ENCODE peak calls at places on chromosomes 13 and 19, in ten cellular contexts. A is spleen, L is suprapubic skin, T is stomach, C is SK-N-SH, U is GM23338, E is transverse colon, M is K562, Q is breast epithelium, D is upper lobe of left lung. X is an unnamed sample.

GRCh38 chr13:38417727-38418126 is 68.1 kb downstream of the UFM1 start:
- DNase-seq in C (peak), U (peak), M (peak), Q (no peak), D (no peak), E (no peak), L (no peak), A (no peak), T (no peak), X (no peak)

GRCh38 chr13:113359556-113359955 is 4.4 kb downstream of the GRTP1 start:
- DNase-seq in C (no peak), D (no peak), T (no peak), A (no peak), E (no peak), M (no peak), Q (no peak), L (peak), U (no peak), X (no peak)

GRCh38 chr13:73859841-73860240 is 274.4 kb downstream of the KLF12 start:
- DNase-seq in L (no peak), E (no peak), A (no peak), D (no peak), Q (no peak), M (no peak), T (no peak), U (no peak), C (no peak), X (no peak)

GRCh38 chr13:30881191-30881651 is 24.9 kb upstream of the MEDAG start:
- DNase-seq in L (no peak), C (no peak), D (no peak), Q (no peak), A (no peak), T (no peak), U (no peak), E (no peak), M (no peak), X (no peak)

GRCh38 chr19:7391218-7391670 is 42.5 kb downstream of the ARHGEF18 start:
- DNase-seq in A (no peak), Q (no peak), E (peak), L (no peak), D (no peak), T (peak), U (no peak), M (no peak), C (no peak), X (no peak)

GRCh38 chr19:51020988-51021651 is 1.6 kb upstream of the KLK10 start:
- DNase-seq in T (peak), E (no peak), Q (peak), M (peak), C (peak), L (no peak), U (peak), A (no peak), D (no peak), X (no peak)

GRCh38 chr13:110131424-110131823 is 175.5 kb downstream of the COL4A1 start:
- DNase-seq in E (no peak), T (no peak), U (no peak), Q (no peak), A (no peak), C (no peak), L (no peak), M (no peak), D (no peak), X (peak)

GRCh38 chr13:105665284-105665683 is 870.2 kb downstream of the EFNB2 start:
- DNase-seq in C (no peak), L (no peak), A (no peak), U (no peak), E (no peak), T (no peak), Q (no peak), D (no peak), M (no peak), X (no peak)

GRCh38 chr13:48532146-48532472 is 771 bp downstream of the RCBTB2 start:
- DNase-seq in D (no peak), L (no peak), C (no peak), Q (no peak), M (no peak), U (no peak), A (no peak), E (no peak), T (no peak), X (no peak)

GRCh38 chr19:11767633-11768133 is 883 bp downstream of the ZNF441 start:
- DNase-seq in U (peak), C (peak), T (peak), M (peak), Q (peak), L (peak), D (peak), E (peak), A (peak), X (peak)

GRCh38 chr13:113653264-113654174 is 4.5 kb downstream of the ATP4B start:
- DNase-seq in U (no peak), Q (no peak), A (peak), L (peak), M (peak), E (peak), C (peak), T (peak), D (peak), X (peak)

GRCh38 chr13:98567140-98567539 is 9.8 kb downstream of the STK24 start:
- DNase-seq in D (no peak), M (no peak), A (no peak), T (no peak), L (no peak), U (no peak), E (no peak), Q (no peak), C (no peak), X (peak)

DNA sequence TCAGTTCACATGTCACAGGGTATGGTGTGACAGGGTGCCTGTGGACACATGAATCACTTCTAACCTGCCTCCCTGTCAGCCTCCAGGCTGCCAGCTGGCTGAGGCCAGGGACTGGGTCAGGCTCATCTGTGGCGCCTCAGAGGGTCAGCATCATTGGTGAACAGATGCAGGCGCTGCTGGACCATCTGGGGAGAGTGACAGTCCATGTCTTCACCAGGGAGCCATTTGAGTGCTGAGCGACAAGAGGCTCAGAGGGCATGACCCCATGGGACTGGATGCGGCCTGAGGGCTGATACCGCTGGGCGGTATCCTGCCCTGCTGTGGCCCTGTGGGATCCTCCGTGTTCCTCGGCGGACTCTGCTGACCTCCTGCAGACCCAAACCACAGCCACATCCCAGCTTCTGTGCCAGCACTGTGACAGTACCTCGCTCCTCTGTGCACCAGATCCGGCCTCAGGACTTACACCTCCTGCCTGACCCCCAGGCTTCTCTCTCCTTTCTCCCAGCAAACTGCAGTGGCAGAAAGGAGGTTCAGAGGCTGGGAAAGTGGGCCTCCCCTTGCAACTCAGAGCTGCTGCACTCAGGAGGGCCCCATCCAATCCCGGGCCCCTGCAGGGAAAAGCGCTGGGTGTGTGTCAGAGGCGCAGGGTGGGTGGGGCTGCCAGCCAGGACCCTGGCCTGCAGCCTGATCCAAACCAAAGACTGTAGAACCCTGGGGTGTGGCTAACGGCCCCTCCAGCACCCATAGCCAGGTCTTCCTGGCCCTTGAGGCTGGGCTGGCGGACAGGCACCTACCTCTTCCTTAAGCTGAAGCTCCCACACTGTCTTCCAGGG is 10.2 kb downstream of the ACTMAP start:
- DNase-seq in T (no peak), Q (no peak), L (no peak), A (no peak), C (no peak), M (peak), D (no peak), U (no peak), E (no peak), X (no peak)
- TF ChIP-seq POLR2AphosphoS5 in T (no peak), Q (no peak), L (no peak), A (peak), C (no peak), M (no peak), D (no peak), U (no peak), E (peak), X (no peak)

DNA sequence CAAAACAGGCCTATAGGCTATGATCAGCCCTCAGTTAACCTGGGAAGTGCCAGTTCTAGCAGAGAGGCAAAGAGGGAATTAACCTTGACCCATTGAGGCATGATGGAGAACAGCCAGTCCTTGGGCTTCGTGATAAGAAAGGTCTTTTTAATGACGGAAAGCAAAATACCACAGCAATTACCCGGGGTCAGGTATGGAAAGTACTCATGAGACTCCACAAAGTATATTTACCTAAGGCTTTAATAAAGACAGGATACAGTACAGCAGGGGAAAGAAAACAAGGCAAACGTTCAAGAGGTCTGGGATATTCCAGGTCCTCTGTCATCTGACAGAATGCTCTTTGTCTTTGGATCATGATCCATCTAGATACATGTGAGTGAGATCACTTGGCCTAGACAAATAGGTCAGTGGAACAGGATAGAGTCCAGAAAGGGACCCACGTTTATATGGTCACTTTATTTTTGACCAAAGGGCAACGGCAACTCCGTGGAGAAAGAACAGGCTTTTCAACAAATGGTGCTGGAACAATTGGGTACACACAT is 52.2 kb downstream of the WDFY2 start:
- DNase-seq in U (no peak), M (no peak), T (peak), A (no peak), D (no peak), L (no peak), C (no peak), E (no peak), Q (no peak), X (no peak)
- TF ChIP-seq POLR2AphosphoS5 in U (no peak), M (no peak), T (no peak), A (no peak), D (no peak), L (no peak), C (no peak), E (no peak), Q (no peak), X (no peak)

DNA sequence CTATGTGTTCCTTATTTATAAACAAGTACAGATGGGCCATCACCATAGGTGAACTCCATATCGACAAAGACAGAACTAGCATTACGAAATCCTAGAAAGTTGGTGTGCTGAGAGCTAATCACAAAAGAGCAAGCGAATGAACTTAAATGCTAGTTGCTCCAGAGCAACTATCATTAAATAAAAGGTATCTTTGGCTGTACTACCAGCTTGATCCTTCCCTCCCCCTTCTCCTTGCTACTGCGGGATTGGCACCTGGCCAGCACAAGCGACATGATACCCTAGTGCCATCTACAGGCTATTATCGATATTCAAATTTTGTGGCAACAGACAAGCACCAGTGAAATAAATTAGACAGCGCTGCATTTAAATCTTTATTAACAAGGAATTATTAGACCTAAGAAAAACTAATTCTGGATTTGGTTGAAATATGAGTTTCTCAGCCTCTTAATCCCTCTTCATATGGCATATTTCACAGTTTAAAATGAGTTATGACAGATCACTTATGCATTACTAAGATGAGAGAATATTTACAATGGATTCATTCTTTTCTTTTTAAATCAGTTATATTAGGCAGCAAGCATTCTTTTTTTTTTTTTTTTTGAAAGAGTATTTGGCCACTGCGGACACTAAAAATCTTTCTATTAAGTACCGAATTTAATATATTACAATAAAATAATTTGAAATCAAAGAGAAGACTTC is 5.8 kb downstream of the PCDH9 start:
- DNase-seq in U (peak), A (peak), D (peak), C (peak), L (peak), Q (peak), E (peak), M (peak), T (peak), X (peak)
- TF ChIP-seq POLR2AphosphoS5 in U (no peak), A (no peak), D (no peak), C (no peak), L (no peak), Q (peak), E (peak), M (peak), T (peak), X (peak)

GRCh38 chr13:50514249-50514648 is 329.2 kb downstream of the DLEU7 start:
- DNase-seq in M (no peak), A (no peak), Q (no peak), U (no peak), T (no peak), L (no peak), C (no peak), E (no peak), D (no peak), X (no peak)

GRCh38 chr13:50513528-50513863 is 330.0 kb downstream of the DLEU7 start:
- DNase-seq in E (no peak), C (no peak), A (no peak), M (no peak), L (no peak), U (no peak), T (no peak), D (no peak), Q (no peak), X (no peak)

GRCh38 chr13:50511877-50512332 is 331.6 kb downstream of the DLEU7 start:
- DNase-seq in D (no peak), E (peak), A (no peak), M (no peak), T (no peak), C (no peak), Q (no peak), U (no peak), L (no peak), X (no peak)

GRCh38 chr13:50509771-50510441 is 333.6 kb downstream of the DLEU7 start:
- DNase-seq in M (no peak), A (no peak), L (no peak), C (no peak), E (no peak), U (no peak), T (no peak), D (no peak), Q (no peak), X (no peak)

DNA sequence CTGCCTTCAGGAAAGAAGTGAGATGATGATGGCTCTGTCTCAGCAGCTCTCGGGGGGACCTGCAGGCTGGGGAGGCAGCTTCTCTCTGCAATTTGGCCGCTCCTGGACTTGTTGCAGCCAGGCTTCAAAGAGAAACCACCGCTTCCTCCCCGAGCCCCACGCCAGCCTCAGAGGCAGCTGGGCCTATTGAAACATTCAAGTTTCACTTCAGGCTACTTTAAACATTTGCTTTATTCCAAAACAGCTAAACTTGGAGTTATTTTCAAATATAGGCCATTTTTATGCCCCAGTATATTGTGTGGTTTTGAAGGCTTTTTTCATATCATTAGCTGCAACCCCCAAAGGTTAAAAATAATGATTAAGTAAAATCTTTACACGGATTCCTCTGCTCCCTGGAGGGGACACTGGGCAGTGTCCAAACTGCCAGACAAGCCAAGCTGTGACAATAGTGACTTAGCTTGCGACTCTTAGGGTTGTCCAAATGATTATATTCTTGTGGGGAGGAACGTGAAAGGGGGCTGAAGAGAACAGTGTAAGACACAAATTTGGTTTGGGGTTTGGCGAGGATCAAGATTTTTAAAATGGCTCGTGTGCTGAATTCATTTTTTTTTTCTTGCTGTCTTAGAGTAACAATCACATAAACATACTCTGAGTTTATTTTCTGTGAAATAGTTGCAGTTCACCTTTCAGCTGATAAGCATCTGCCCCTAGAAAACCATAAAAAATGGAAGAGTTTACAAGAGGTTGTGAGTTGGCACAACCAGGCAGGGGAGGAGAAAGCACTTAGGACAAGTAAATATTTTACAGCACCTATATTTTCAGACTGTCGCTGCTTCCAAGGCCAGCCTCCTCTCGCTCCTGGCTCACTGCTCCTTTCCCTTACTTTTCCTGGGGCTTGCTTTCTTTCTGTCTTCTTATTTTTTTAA is 330.6 kb downstream of the DLEU7 start:
- DNase-seq in Q (peak), C (no peak), T (peak), U (no peak), D (peak), L (peak), A (peak), M (no peak), E (peak), X (peak)
- TF ChIP-seq POLR2AphosphoS5 in Q (no peak), C (no peak), T (no peak), U (no peak), D (no peak), L (no peak), A (peak), M (no peak), E (peak), X (no peak)

DNA sequence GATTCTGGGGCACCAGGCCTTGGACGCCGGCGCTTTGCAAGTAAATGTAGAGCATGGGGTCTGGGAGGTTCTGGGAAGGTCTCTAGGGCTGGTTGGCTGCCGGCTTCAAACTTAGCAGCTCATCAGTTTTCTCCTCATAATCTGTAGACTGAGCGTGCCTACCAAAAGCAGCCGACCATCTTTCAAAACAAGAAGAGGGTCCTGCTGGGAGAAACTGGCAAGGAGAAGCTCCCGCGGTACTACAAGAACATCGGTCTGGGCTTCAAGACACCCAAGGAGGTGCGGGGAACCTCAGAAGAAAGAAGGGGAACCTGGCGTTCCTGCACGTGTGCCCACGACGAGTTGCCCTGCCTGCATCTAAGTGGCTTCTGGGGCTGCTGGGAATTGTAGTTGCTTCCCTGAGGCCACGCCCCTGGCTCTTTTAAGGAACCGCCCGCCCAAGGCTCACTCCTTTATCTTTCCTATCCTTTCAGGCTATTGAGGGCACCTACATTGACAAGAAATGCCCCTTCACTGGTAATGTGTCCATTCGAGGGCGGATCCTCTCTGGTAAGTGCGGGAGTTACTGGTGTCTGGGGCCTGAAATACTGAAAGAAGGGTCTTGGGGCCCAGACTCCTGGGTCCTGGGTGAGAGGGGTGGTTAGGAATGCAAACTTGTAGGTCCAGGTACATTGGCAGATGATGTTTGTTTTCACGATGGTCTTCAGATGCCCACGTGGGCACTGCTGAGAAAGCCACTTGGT is 984 bp downstream of the RPS11 start:
- DNase-seq in Q (no peak), D (peak), U (peak), C (peak), L (peak), A (peak), T (peak), E (peak), M (peak), X (peak)
- TF ChIP-seq POLR2AphosphoS5 in Q (no peak), D (peak), U (no peak), C (peak), L (no peak), A (no peak), T (peak), E (peak), M (peak), X (no peak)